ENCODE peak calls at places on chromosome 14, in four cellular contexts. C, V, X and F are unnamed samples.

GRCh38 chr14:93959239-93960107 is 16.9 kb downstream of the ASB2 start:
- DNase-seq in C (peak), V (no peak), X (no peak), F (no peak)

GRCh38 chr14:38125484-38125912 is 82.2 kb upstream of the SSTR1 start:
- DNase-seq in C (no peak), V (peak), X (no peak), F (peak)

GRCh38 chr14:92154283-92154942 is 32.6 kb downstream of the CPSF2 start:
- DNase-seq in C (no peak), V (no peak), X (no peak), F (peak)

GRCh38 chr14:64137657-64138290 is 156.4 kb downstream of the ESR2 start:
- DNase-seq in C (no peak), V (no peak), X (no peak), F (no peak)

GRCh38 chr14:24181251-24182077 is 7.2 kb downstream of the IPO4 start:
- DNase-seq in C (no peak), V (no peak), X (no peak), F (no peak)

GRCh38 chr14:29712586-29712985 is 215.1 kb downstream of the PRKD1 start:
- DNase-seq in C (no peak), V (peak), X (no peak), F (no peak)

GRCh38 chr14:67665886-67666285 is 8.5 kb downstream of the VTI1B start:
- DNase-seq in C (no peak), V (no peak), X (no peak), F (no peak)

GRCh38 chr14:94051115-94051514 is 25.0 kb downstream of the OTUB2 start:
- DNase-seq in C (peak), V (no peak), X (no peak), F (no peak)

GRCh38 chr14:98949506-98950135 is 322.4 kb downstream of the BCL11B start:
- DNase-seq in C (peak), V (no peak), X (no peak), F (no peak)

GRCh38 chr14:90168425-90169105 is 87.8 kb upstream of the PSMC1 start:
- DNase-seq in C (no peak), V (no peak), X (no peak), F (no peak)